ENCODE peak calls at places on chromosomes 16 and 17, in six cellular contexts. W is stomach, H is GM12892, F is K562, D is HCT116, Y is endothelial cell of umbilical vein. C is an unnamed sample.

GRCh38 chr16:85480727-85481101 is 132.4 kb upstream of the GSE1 start:
- DNase-seq in W (no peak), H (no peak), F (no peak), D (no peak), Y (no peak), C (no peak)

GRCh38 chr16:50185005-50185505 is 31.9 kb downstream of the TENT4B start:
- DNase-seq in W (no peak), H (no peak), F (no peak), D (no peak), Y (peak), C (no peak)

GRCh38 chr17:4950075-4950756 is 703 bp upstream of the ENO3 start:
- DNase-seq in W (peak), H (no peak), F (peak), D (no peak), Y (peak), C (peak)

GRCh38 chr16:11253995-11254912 is 1.8 kb downstream of the SOCS1 start:
- DNase-seq in W (no peak), H (no peak), F (peak), D (no peak), Y (no peak), C (no peak)

GRCh38 chr17:45895969-45896793 is 1.8 kb downstream of the MAPT start:
- DNase-seq in W (no peak), H (no peak), F (no peak), D (no peak), Y (no peak), C (no peak)

GRCh38 chr17:40416671-40417070 is 1.0 kb downstream of the TOP2A start:
- DNase-seq in W (no peak), H (no peak), F (no peak), D (no peak), Y (no peak), C (no peak)

GRCh38 chr17:51540151-51540550 is 279.8 kb downstream of the UTP18 start:
- DNase-seq in W (no peak), H (no peak), F (no peak), D (peak), Y (no peak), C (no peak)

GRCh38 chr16:4233431-4233830 is 8.4 kb downstream of the SRL start:
- DNase-seq in W (no peak), H (no peak), F (no peak), D (no peak), Y (no peak), C (no peak)

GRCh38 chr17:27609606-27610303 is 21.2 kb upstream of the LGALS9 start:
- DNase-seq in W (peak), H (no peak), F (peak), D (no peak), Y (peak), C (peak)

GRCh38 chr16:30381351-30382041 is 865 bp downstream of the SEPTIN1 start:
- DNase-seq in W (no peak), H (no peak), F (peak), D (no peak), Y (no peak), C (no peak)

GRCh38 chr17:56679148-56679766 is 85.8 kb downstream of the NOG start:
- DNase-seq in W (no peak), H (no peak), F (peak), D (peak), Y (peak), C (no peak)

GRCh38 chr17:53032861-53033271 is 789.9 kb upstream of the KIF2B start:
- DNase-seq in W (no peak), H (no peak), F (no peak), D (peak), Y (peak), C (no peak)

GRCh38 chr16:87291944-87292343 is 25.2 kb downstream of the C16orf95 start:
- DNase-seq in W (no peak), H (no peak), F (no peak), D (no peak), Y (no peak), C (no peak)

GRCh38 chr17:850086-850827 is 68.1 kb downstream of the MRM3 start:
- DNase-seq in W (no peak), H (no peak), F (no peak), D (no peak), Y (no peak), C (no peak)

GRCh38 chr16:80667925-80668324 is 127.1 kb downstream of the DYNLRB2 start:
- DNase-seq in W (no peak), H (no peak), F (no peak), D (no peak), Y (no peak), C (no peak)

GRCh38 chr17:4110152-4110551 is 32.7 kb downstream of the ZZEF1 start:
- DNase-seq in W (no peak), H (no peak), F (no peak), D (no peak), Y (peak), C (no peak)

GRCh38 chr17:31512104-31512740 is 120.7 kb downstream of the RAB11FIP4 start:
- DNase-seq in W (no peak), H (no peak), F (no peak), D (no peak), Y (no peak), C (peak)

GRCh38 chr17:45895304-45895968 is 1.1 kb downstream of the MAPT start:
- DNase-seq in W (no peak), H (no peak), F (no peak), D (no peak), Y (peak), C (no peak)

GRCh38 chr17:40121191-40121885 is 433 bp upstream of the MSL1 start:
- DNase-seq in W (no peak), H (peak), F (peak), D (no peak), Y (peak), C (peak)

GRCh38 chr17:7029659-7030058 is 6.2 kb upstream of the SLC16A13 start:
- DNase-seq in W (no peak), H (no peak), F (no peak), D (no peak), Y (peak), C (peak)

GRCh38 chr17:67422887-67423286 is 45.8 kb downstream of the PITPNC1 start:
- DNase-seq in W (no peak), H (no peak), F (no peak), D (peak), Y (no peak), C (no peak)

GRCh38 chr17:35341465-35341992 is 31.9 kb downstream of the SLFN11 start:
- DNase-seq in W (no peak), H (no peak), F (no peak), D (no peak), Y (no peak), C (no peak)

GRCh38 chr17:27878776-27879562 is 14.2 kb downstream of the LYRM9 start:
- DNase-seq in W (no peak), H (no peak), F (no peak), D (no peak), Y (no peak), C (no peak)

GRCh38 chr17:49210158-49211029 is at the start of the genes ABI3 and GNGT2:
- DNase-seq in W (peak), H (peak), F (no peak), D (no peak), Y (peak), C (peak)
- TF ChIP-seq POLR2AphosphoS5 in W (no peak), H (peak), F (no peak), D (no peak), Y (no peak), C (peak)

GRCh38 chr16:56999409-57000270 is 10.3 kb downstream of the NLRC5 start:
- DNase-seq in W (peak), H (no peak), F (no peak), D (no peak), Y (no peak), C (peak)
- TF ChIP-seq POLR2AphosphoS5 in W (no peak), H (no peak), F (no peak), D (no peak), Y (no peak), C (no peak)

GRCh38 chr17:75271955-75272847 is 1.2 kb upstream of the MIF4GD start:
- DNase-seq in W (no peak), H (no peak), F (peak), D (no peak), Y (no peak), C (peak)
- TF ChIP-seq POLR2AphosphoS5 in W (no peak), H (peak), F (peak), D (peak), Y (no peak), C (peak)

GRCh38 chr17:81064746-81065475 is 30.0 kb downstream of the BAIAP2 start:
- DNase-seq in W (peak), H (no peak), F (no peak), D (no peak), Y (no peak), C (no peak)
- TF ChIP-seq POLR2AphosphoS5 in W (no peak), H (no peak), F (no peak), D (no peak), Y (no peak), C (no peak)

DNA sequence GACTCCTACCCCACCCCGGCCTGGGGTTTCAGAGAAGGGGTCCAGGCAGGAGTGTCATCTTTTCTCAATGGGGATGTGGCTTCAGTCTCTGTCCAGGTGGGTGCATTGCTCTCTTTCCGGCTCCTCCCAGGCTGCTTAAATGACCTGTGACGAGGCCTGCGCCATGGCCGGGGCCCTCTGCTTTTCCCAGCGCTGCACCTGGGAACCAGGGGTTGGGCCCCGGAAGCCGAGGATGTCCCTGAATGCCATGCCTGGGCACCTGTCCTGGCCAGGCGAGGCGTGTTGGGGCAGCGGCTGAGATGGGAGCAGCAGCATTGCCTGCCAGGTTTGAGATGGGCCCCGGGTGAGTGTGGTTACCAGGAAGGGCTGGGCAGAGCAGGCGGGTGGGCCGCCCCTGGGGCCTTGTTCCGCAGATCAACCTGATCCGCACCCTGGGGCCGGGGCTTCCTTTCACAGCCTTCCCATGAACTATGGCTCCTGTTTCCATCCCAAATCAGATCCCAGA is 147.4 kb downstream of the SEC14L1 start:
- DNase-seq in W (no peak), H (no peak), F (no peak), D (no peak), Y (no peak), C (no peak)
- TF ChIP-seq POLR2AphosphoS5 in W (no peak), H (no peak), F (no peak), D (no peak), Y (no peak), C (no peak)

GRCh38 chr17:2213291-2213960 is 90.2 kb downstream of the SMG6 start:
- DNase-seq in W (no peak), H (no peak), F (no peak), D (no peak), Y (peak), C (no peak)
- TF ChIP-seq POLR2AphosphoS5 in W (no peak), H (no peak), F (no peak), D (no peak), Y (no peak), C (no peak)

C was measured in spleen.